ENCODE peak calls at places on chromosomes 3 and 15, in seven cellular contexts. Y is GM03348; F is heart left ventricle; W is PC-3; E is NCI-H446; V is ovary; S is stimulated activated CD8-positive, alpha-beta memory T cell treated with anti-CD3 and anti-CD28 coated beads, Interleukin-12 subunit alpha, Interleukin-12 subunit beta, amount 100 ng/mL, for 1 hour. U is an unnamed sample.

GRCh38 chr3:167870201-167870600 is 134.7 kb downstream of the SERPINI1 start:
- DNase-seq in S (no peak), E (no peak), W (no peak), F (no peak), V (no peak), Y (no peak), U (no peak)

GRCh38 chr3:71290301-71290700 is 293.2 kb downstream of the FOXP1 start:
- DNase-seq in W (no peak), V (no peak), E (no peak), F (no peak), S (no peak), Y (no peak), U (no peak)

GRCh38 chr3:56123487-56123886 is 344.8 kb downstream of the ERC2 start:
- DNase-seq in W (no peak), E (no peak), S (no peak), Y (no peak), V (no peak), F (no peak), U (no peak)

GRCh38 chr3:7709383-7710082 is 792.1 kb upstream of the LMCD1 start:
- DNase-seq in V (no peak), S (no peak), F (no peak), E (no peak), W (no peak), Y (no peak), U (no peak)

GRCh38 chr15:47326506-47326905 is 390.8 kb upstream of the SEMA6D start:
- DNase-seq in E (no peak), Y (no peak), V (no peak), F (no peak), S (no peak), W (no peak), U (no peak)

GRCh38 chr15:41730543-41730942 is 43.7 kb upstream of the MAPKBP1 start:
- DNase-seq in F (no peak), S (no peak), Y (no peak), W (no peak), E (no peak), V (no peak), U (no peak)

GRCh38 chr15:66162286-66162685 is 91.3 kb downstream of the MEGF11 start:
- DNase-seq in F (no peak), V (no peak), E (no peak), S (no peak), Y (no peak), W (no peak), U (no peak)

GRCh38 chr3:153628591-153628990 is 466.6 kb downstream of the RAP2B start:
- DNase-seq in F (no peak), S (no peak), W (no peak), V (no peak), E (no peak), Y (no peak), U (no peak)

GRCh38 chr15:65066001-65066634 is 1.7 kb downstream of the RASL12 start:
- DNase-seq in Y (no peak), W (no peak), F (no peak), V (no peak), E (no peak), S (no peak), U (no peak)

GRCh38 chr3:162492446-162493081 is 996.0 kb downstream of the OTOL1 start:
- DNase-seq in W (peak), V (no peak), F (no peak), E (no peak), S (no peak), Y (peak), U (no peak)

GRCh38 chr3:101976473-101976872 is 127.2 kb downstream of the NFKBIZ start:
- DNase-seq in E (no peak), W (no peak), Y (no peak), F (no peak), V (no peak), S (no peak), U (no peak)

GRCh38 chr15:32646304-32646703 is 4.8 kb downstream of the SCG5 start:
- DNase-seq in S (no peak), V (no peak), W (no peak), F (no peak), E (no peak), Y (no peak), U (no peak)

GRCh38 chr15:73926191-73927002 is at the start of gene LOXL1:
- DNase-seq in E (peak), S (no peak), W (peak), Y (peak), V (peak), F (peak), U (peak)

GRCh38 chr3:126084667-126085180 is 800 bp upstream of the SLC41A3 start:
- DNase-seq in E (no peak), W (no peak), S (no peak), Y (no peak), F (no peak), V (no peak), U (no peak)

GRCh38 chr3:124174463-124174862 is 182.5 kb upstream of the ROPN1 start:
- DNase-seq in F (peak), V (peak), Y (no peak), E (peak), W (peak), S (no peak), U (no peak)

GRCh38 chr3:132730891-132731580 is 8.8 kb upstream of the NPHP3 start:
- DNase-seq in V (no peak), F (peak), S (no peak), E (peak), Y (peak), W (peak), U (no peak)

GRCh38 chr3:150488867-150489266 is 57.4 kb downstream of the SERP1 start:
- DNase-seq in Y (no peak), W (no peak), S (no peak), F (no peak), V (no peak), E (no peak), U (no peak)

GRCh38 chr3:10945683-10946287 is 46.8 kb upstream of the SLC6A1 start:
- DNase-seq in S (peak), W (peak), Y (peak), F (peak), E (peak), V (peak), U (no peak)

GRCh38 chr3:132180337-132180791 is 136.8 kb upstream of the ACP3 start:
- DNase-seq in S (no peak), Y (peak), F (no peak), E (peak), W (peak), V (no peak), U (no peak)

GRCh38 chr15:46815765-46816164 is 901.5 kb upstream of the SEMA6D start:
- DNase-seq in W (no peak), V (no peak), Y (no peak), E (no peak), F (peak), S (no peak), U (no peak)

GRCh38 chr3:94167796-94168195 is 104.9 kb downstream of the NSUN3 start:
- DNase-seq in S (no peak), W (no peak), Y (no peak), V (no peak), F (no peak), E (peak), U (no peak)

GRCh38 chr3:134824676-134825290 is 29.7 kb downstream of the EPHB1 start:
- DNase-seq in E (peak), W (no peak), S (no peak), F (peak), V (no peak), Y (no peak), U (no peak)